ENCODE peak calls at places on chromosomes 2 and 18, in seven cellular contexts. N is H1, K is K562, T is GM12878, Z is HepG2, I is SK-N-SH, U is HCT116. L is an unnamed sample.
A peak's percentile ranks its signal among the peaks of the same experiment; 100 is the strongest.

GRCh38 chr2:12769492-12770105 is 52.9 kb downstream of the TRIB2 start:
- DNase-seq in N (peak; percentile 46), K (no peak), T (no peak), Z (no peak), I (no peak), U (no peak), L (no peak)

GRCh38 chr2:46336560-46336959 is 39.4 kb downstream of the EPAS1 start:
- DNase-seq in N (no peak), K (no peak), T (no peak), Z (no peak), I (no peak), U (no peak), L (no peak)

GRCh38 chr2:151556121-151556520 is 146.4 kb downstream of the RIF1 start:
- DNase-seq in N (no peak), K (no peak), T (no peak), Z (no peak), I (no peak), U (no peak), L (no peak)

GRCh38 chr18:34837769-34838194 is 127.7 kb downstream of the DTNA start:
- DNase-seq in N (no peak), K (no peak), T (no peak), Z (no peak), I (no peak), U (no peak), L (no peak)

GRCh38 chr2:20173064-20173463 is 51.9 kb downstream of the SDC1 start:
- DNase-seq in N (no peak), K (no peak), T (no peak), Z (no peak), I (no peak), U (no peak), L (no peak)

GRCh38 chr2:45242161-45242741 is 233.0 kb upstream of the SIX2 start:
- DNase-seq in N (no peak), K (no peak), T (no peak), Z (no peak), I (no peak), U (no peak), L (no peak)

GRCh38 chr2:54757496-54757895 is 34.0 kb downstream of the EML6 start:
- DNase-seq in N (no peak), K (no peak), T (no peak), Z (no peak), I (no peak), U (no peak), L (no peak)

GRCh38 chr2:7022956-7023467 is 105.8 kb downstream of the RNF144A start:
- DNase-seq in N (no peak), K (no peak), T (no peak), Z (no peak), I (no peak), U (no peak), L (no peak)

GRCh38 chr2:231102772-231103171 is 22.1 kb downstream of the HTR2B start:
- DNase-seq in N (no peak), K (no peak), T (no peak), Z (no peak), I (no peak), U (no peak), L (no peak)

GRCh38 chr2:239532859-239533258 is 132.0 kb upstream of the HDAC4 start:
- DNase-seq in N (no peak), K (no peak), T (no peak), Z (no peak), I (no peak), U (no peak), L (no peak)

GRCh38 chr2:237280235-237280634 is 133.7 kb downstream of the COL6A3 start:
- DNase-seq in N (no peak), K (no peak), T (no peak), Z (no peak), I (no peak), U (no peak), L (no peak)

GRCh38 chr2:127984551-127984950 is 43.3 kb downstream of the SAP130 start:
- DNase-seq in N (no peak), K (no peak), T (no peak), Z (peak; percentile 67), I (no peak), U (no peak), L (no peak)

DNA sequence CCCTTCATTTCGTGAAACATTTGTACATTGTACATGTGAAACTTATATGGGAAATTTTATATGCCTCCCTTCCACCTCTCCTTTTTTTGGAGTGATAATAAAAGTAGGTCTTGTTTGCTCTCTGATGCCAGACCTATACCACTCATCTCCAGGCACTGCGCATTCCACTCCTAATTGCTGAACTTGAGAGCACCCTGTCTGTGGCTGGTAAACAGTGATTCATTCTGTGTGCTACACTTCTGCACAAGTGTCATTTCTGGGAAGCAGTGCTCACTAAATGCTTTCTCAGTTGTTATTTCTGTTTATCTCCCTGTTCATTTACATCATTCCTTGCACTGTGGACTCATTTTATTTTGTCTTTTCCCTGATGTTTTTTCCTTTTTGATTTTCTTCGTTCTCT is 15.6 kb upstream of the CCDC85A start:
- DNase-seq in N (no peak), K (no peak), T (no peak), Z (no peak), I (no peak), U (no peak), L (peak; percentile 51)
- TF ChIP-seq JUND in N (no peak), K (no peak), T (no peak), Z (no peak), I (peak; percentile 63), U (no peak), L (no peak)

DNA sequence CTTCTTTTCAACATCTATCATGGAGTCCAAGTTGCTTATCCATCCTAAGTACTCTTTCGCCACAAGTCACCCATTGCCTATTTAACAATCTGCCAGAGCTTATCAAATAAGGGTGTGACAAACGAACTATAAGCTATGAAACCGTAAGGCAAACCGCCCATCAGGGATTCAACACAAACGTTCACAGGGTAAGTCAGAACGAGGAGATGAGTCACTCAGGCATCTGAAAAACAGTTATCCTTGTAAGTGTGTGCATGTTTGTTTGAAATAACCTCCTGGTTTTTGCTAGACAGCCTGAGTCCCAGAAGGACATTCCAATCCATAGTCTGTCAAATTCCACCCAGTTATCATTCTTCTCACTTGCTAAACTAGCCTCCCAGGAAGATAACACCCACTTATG is 299.1 kb downstream of the PAX3 start:
- DNase-seq in N (no peak), K (no peak), T (no peak), Z (no peak), I (no peak), U (no peak), L (no peak)
- TF ChIP-seq JUND in N (no peak), K (no peak), T (no peak), Z (no peak), I (peak; percentile 12), U (no peak), L (no peak)

DNA sequence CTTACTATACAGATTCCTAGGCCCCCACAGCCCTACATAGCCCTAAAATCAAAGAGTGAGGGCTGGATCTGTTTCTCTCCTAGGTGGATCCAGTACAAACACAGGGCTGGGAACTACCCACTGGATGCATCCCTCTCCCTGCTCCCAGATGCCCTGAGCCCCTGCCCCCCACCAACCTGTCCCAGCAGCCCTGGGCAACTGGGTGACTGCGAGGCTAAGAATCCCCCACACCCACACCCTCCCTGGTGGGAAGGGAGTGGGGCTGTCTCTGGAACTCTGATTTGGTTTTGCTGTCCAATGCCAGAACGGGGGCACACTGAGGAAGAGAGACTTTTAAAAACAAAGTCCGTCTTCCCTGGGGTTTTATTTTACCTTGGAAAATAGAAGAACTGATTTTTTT is 113.1 kb downstream of the SMAD7 start:
- DNase-seq in N (no peak), K (no peak), T (no peak), Z (no peak), I (no peak), U (no peak), L (no peak)
- TF ChIP-seq JUND in N (no peak), K (no peak), T (no peak), Z (no peak), I (no peak), U (no peak), L (no peak)

DNA sequence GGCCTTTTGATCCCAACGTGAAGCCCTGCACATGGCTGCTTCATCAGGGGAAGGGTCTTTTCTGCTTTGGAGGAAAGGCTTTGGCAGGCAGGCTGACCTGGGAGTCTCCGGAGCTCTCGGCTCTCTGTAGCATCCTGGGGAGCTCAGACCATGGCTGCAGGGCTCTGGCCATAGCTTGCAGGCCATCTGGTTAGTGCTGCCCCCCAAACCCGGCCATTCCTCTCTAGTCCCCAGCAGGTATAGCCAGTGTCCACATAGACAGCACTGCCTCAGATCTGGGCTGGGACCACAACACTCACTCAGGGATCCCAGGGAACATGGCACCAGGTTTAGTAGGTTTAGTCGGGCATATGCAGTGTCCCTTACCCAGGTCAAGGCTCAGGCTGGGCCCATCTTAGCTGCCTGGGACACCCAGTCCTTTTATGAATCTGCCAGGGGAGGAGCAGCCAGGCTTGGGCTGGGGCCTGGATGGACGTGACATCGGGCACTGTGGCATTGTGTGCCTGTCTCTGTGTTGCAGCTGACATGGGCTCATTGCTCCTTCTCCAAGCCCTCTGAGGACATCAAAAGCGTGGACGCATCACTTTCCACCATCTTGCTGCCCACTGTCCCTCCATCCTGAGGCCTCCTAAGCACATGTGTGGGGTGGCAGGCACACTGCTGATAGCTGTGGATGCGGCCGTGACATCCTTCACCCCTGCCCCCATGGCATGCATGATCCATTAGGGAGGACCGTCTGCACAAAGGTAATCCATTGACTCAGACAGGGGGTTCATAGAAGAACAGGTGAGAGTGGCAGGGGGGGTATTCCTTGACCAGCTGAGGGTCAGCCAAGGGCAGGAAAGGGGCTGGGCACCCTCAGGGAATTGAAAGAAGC is 19.2 kb upstream of the GPR35 start:
- DNase-seq in N (no peak), K (no peak), T (no peak), Z (no peak), I (no peak), U (no peak), L (no peak)
- TF ChIP-seq JUND in N (no peak), K (no peak), T (no peak), Z (no peak), I (no peak), U (no peak), L (no peak)

GRCh38 chr2:158191569-158191968 is 89.9 kb downstream of the UPP2 start:
- DNase-seq in N (no peak), K (no peak), T (no peak), Z (peak; percentile 33), I (no peak), U (no peak), L (no peak)
- TF ChIP-seq JUND in N (no peak), K (no peak), T (no peak), Z (no peak), I (no peak), U (no peak), L (no peak)

GRCh38 chr2:200380139-200380561 is 73.7 kb downstream of the SPATS2L start:
- DNase-seq in N (no peak), K (no peak), T (no peak), Z (no peak), I (no peak), U (no peak), L (no peak)

GRCh38 chr2:200378652-200379290 is 72.3 kb downstream of the SPATS2L start:
- DNase-seq in N (no peak), K (no peak), T (no peak), Z (no peak), I (no peak), U (no peak), L (no peak)

GRCh38 chr2:200379481-200380120 is 73.1 kb downstream of the SPATS2L start:
- DNase-seq in N (no peak), K (no peak), T (no peak), Z (no peak), I (no peak), U (no peak), L (no peak)

GRCh38 chr2:200382883-200383282 is 76.4 kb downstream of the SPATS2L start:
- DNase-seq in N (no peak), K (no peak), T (no peak), Z (no peak), I (no peak), U (no peak), L (no peak)

GRCh38 chr2:200380833-200381542 is 74.5 kb downstream of the SPATS2L start:
- DNase-seq in N (no peak), K (peak; percentile 14), T (no peak), Z (no peak), I (no peak), U (no peak), L (no peak)
- TF ChIP-seq JUND in N (no peak), K (peak; percentile 34), T (no peak), Z (no peak), I (peak; percentile 55), U (no peak), L (no peak)

L was measured in T47D.